ENCODE peak calls at places on chromosome 2, in ten cellular contexts. F, T, S, B, X, M, G, C, I and Z are unnamed samples.

GRCh38 chr2:101469863-101470262 is 5.0 kb downstream of the RFX8 start:
- DNase-seq in C (peak; percentile 85), F (no peak), T (no peak), M (no peak), S (no peak), X (no peak), B (no peak), G (no peak), I (no peak), Z (no peak)

GRCh38 chr2:96506016-96506906 is 1.1 kb upstream of the NEURL3 start:
- DNase-seq in T (no peak), M (no peak), S (no peak), I (no peak), G (peak; percentile 3), X (no peak), B (no peak), F (no peak), C (no peak), Z (no peak)

GRCh38 chr2:96642564-96643350 is at the start of gene FER1L5:
- DNase-seq in I (peak; percentile 33), M (peak; percentile 13), G (peak; percentile 45), S (no peak), T (no peak), F (no peak), C (no peak), X (no peak), B (no peak), Z (no peak)

GRCh38 chr2:165313448-165313847 is 74.2 kb downstream of the SCN2A start:
- DNase-seq in I (no peak), M (no peak), X (no peak), G (no peak), T (no peak), F (no peak), C (no peak), S (no peak), B (no peak), Z (no peak)

GRCh38 chr2:149525323-149525722 is 62.3 kb downstream of the MMADHC start:
- DNase-seq in F (no peak), B (no peak), T (no peak), X (no peak), S (no peak), C (no peak), I (no peak), G (no peak), M (no peak), Z (no peak)

GRCh38 chr2:148967484-148967883 is 71.0 kb upstream of the LYPD6B start:
- DNase-seq in B (no peak), S (no peak), F (no peak), C (no peak), M (no peak), X (no peak), I (no peak), G (no peak), T (no peak), Z (no peak)

GRCh38 chr2:16661936-16662335 is 3.7 kb downstream of the CYRIA start:
- DNase-seq in B (no peak), S (no peak), X (no peak), I (no peak), M (no peak), F (no peak), C (no peak), G (no peak), T (no peak), Z (no peak)

GRCh38 chr2:234290196-234290595 is 206.7 kb downstream of the ARL4C start:
- DNase-seq in G (no peak), T (no peak), C (no peak), I (no peak), F (no peak), B (no peak), X (no peak), S (no peak), M (no peak), Z (no peak)

GRCh38 chr2:3492951-3493609 is 26.3 kb downstream of the ADI1 start:
- DNase-seq in C (peak; percentile 64), S (peak; percentile 23), M (no peak), T (no peak), G (peak; percentile 37), F (no peak), B (no peak), X (no peak), I (no peak), Z (no peak)

GRCh38 chr2:139217641-139218040 is 437.5 kb upstream of the NXPH2 start:
- DNase-seq in X (no peak), F (no peak), S (no peak), I (no peak), C (no peak), G (no peak), T (no peak), M (no peak), B (no peak), Z (no peak)

GRCh38 chr2:142144547-142144946 is 13.7 kb upstream of the LRP1B start:
- DNase-seq in M (no peak), T (no peak), B (no peak), C (no peak), I (no peak), F (no peak), G (no peak), X (no peak), S (no peak), Z (no peak)

GRCh38 chr2:71306762-71307161 is 24.8 kb upstream of the ZNF638 start:
- DNase-seq in S (no peak), T (no peak), C (no peak), X (no peak), I (no peak), G (no peak), M (no peak), B (no peak), F (no peak), Z (no peak)

GRCh38 chr2:180571559-180571958 is 408.8 kb upstream of the UBE2E3 start:
- DNase-seq in T (no peak), S (no peak), C (no peak), G (no peak), B (no peak), I (no peak), X (no peak), M (no peak), F (no peak), Z (no peak)

GRCh38 chr2:2021995-2022394 is 277.7 kb upstream of the PXDN start:
- DNase-seq in G (no peak), F (no peak), I (no peak), S (no peak), B (no peak), C (no peak), M (no peak), X (no peak), T (no peak), Z (no peak)

GRCh38 chr2:159035790-159036411 is 67.5 kb downstream of the TANC1 start:
- DNase-seq in M (peak; percentile 51), T (no peak), X (no peak), C (peak; percentile 83), I (peak; percentile 58), F (peak; percentile 70), S (peak; percentile 32), G (peak; percentile 23), B (no peak), Z (peak; percentile 64)
- TF ChIP-seq EP300 in M (no peak), T (no peak), X (no peak), C (no peak), I (peak; percentile 37), F (no peak), S (no peak), G (no peak), B (no peak), Z (no peak)

DNA sequence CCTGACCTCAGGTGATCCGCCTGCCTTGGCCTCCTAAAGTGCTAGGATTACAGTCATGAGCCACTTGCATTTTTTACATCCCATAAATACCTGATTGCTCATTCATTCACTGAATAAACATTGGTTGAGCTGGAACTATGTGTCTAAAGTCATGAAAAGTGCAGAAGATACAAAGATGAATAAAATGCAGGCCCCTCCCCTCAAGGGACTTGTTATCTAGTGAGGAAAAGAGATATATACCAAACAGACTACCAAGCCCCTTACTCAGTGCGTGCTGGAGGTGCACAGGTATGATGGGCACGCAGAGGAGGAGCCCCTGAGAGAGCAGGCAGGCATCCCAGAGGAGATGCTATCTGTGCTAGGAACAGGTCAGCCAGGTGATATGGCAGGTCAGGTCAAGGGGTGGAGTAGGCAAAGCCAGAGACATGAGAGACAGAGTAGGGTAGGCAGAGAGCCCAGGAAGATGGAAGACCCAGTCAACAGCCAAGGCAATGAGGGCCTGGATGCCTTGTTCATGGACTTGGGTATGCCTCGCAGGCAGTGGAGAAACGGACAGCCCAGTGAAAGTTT is 7.7 kb downstream of the FHL2 start:
- DNase-seq in B (no peak), T (no peak), F (peak; percentile 7), M (no peak), C (peak; percentile 73), S (no peak), I (no peak), X (no peak), G (no peak), Z (no peak)
- TF ChIP-seq POLR2AphosphoS5 in B (no peak), T (no peak), F (no peak), M (no peak), C (no peak), S (no peak), I (peak; percentile 52), X (no peak), G (no peak), Z (no peak)

GRCh38 chr2:203492965-203493364 is 42.1 kb downstream of the RAPH1 start:
- DNase-seq in M (no peak), C (no peak), I (no peak), B (no peak), T (no peak), G (no peak), S (no peak), F (no peak), X (no peak), Z (no peak)
- H3K9me3 ChIP-seq in M (no peaks in the 10 kb centered on the region), C (no peaks in the 10 kb centered on the region), I (no peaks in the 10 kb centered on the region), B (no peaks in the 10 kb centered on the region), T (no peaks in the 10 kb centered on the region), G (no peaks in the 10 kb centered on the region), S (no peaks in the 10 kb centered on the region), F (no peaks in the 10 kb centered on the region), X (no peaks in the 10 kb centered on the region), Z (no peaks in the 10 kb centered on the region)

GRCh38 chr2:182543746-182544525 is 117.1 kb upstream of the PDE1A start:
- DNase-seq in T (no peak), M (no peak), B (no peak), G (no peak), S (no peak), F (no peak), X (no peak), I (no peak), C (no peak), Z (no peak)

GRCh38 chr2:182550234-182550633 is 123.4 kb upstream of the PDE1A start:
- DNase-seq in T (no peak), X (no peak), I (no peak), S (no peak), M (no peak), C (no peak), B (no peak), F (no peak), G (no peak), Z (no peak)

GRCh38 chr2:182545420-182546167 is 118.8 kb upstream of the PDE1A start:
- DNase-seq in C (no peak), T (no peak), F (no peak), S (no peak), M (no peak), I (no peak), G (no peak), B (no peak), X (no peak), Z (no peak)

GRCh38 chr2:182553483-182553882 is 126.6 kb upstream of the PDE1A start:
- DNase-seq in C (no peak), T (no peak), S (no peak), B (peak; percentile 57), I (no peak), M (no peak), F (no peak), X (no peak), G (no peak), Z (no peak)

GRCh38 chr2:182548031-182548950 is 121.5 kb upstream of the PDE1A start:
- DNase-seq in G (no peak), M (no peak), F (no peak), I (no peak), X (no peak), B (no peak), C (no peak), S (no peak), T (no peak), Z (no peak)
- TF ChIP-seq EP300 in G (no peak), M (no peak), F (no peak), I (no peak), X (no peak), B (no peak), C (no peak), S (no peak), T (no peak), Z (no peak)